ENCODE peak calls at places on chromosomes 6 and 20, in seven cellular contexts. S is Panc1, C is mesothelial cell of epicardium, G is AG09309, V is tibial nerve, I is heart right ventricle, D is A549. E is an unnamed sample.
A peak's percentile ranks its signal among the peaks of the same experiment; 100 is the strongest.

GRCh38 chr6:123393333-123393732 is 243.4 kb downstream of the TRDN start:
- DNase-seq in S (no peak), C (no peak), G (no peak), V (no peak), I (no peak), D (no peak), E (no peak)

GRCh38 chr6:75266716-75267291 is 17.8 kb downstream of the TMEM30A start:
- DNase-seq in S (no peak), C (no peak), G (peak; percentile 33), V (no peak), I (no peak), D (peak; percentile 32), E (no peak)

GRCh38 chr20:36274248-36274841 is 31.8 kb upstream of the DLGAP4 start:
- DNase-seq in S (no peak), C (peak; percentile 34), G (no peak), V (no peak), I (no peak), D (no peak), E (no peak)

GRCh38 chr6:66926060-66926459 is 1219.0 kb upstream of the EYS start:
- DNase-seq in S (peak; percentile 24), C (no peak), G (no peak), V (no peak), I (no peak), D (no peak), E (no peak)

GRCh38 chr6:43125119-43125518 is 46.0 kb upstream of the SRF start:
- DNase-seq in S (no peak), C (no peak), G (peak; percentile 73), V (no peak), I (no peak), D (no peak), E (no peak)

GRCh38 chr6:129050086-129050485 is 167.1 kb downstream of the LAMA2 start:
- DNase-seq in S (no peak), C (no peak), G (no peak), V (no peak), I (no peak), D (no peak), E (no peak)

GRCh38 chr6:30744054-30744805 is at the start of gene IER3:
- DNase-seq in S (peak; percentile 89), C (peak; percentile 82), G (peak; percentile 69), V (peak; percentile 67), I (peak; percentile 92), D (no peak), E (no peak)

GRCh38 chr20:62021794-62022419 is 43.8 kb downstream of the TAF4 start:
- DNase-seq in S (no peak), C (no peak), G (no peak), V (no peak), I (no peak), D (no peak), E (no peak)

GRCh38 chr6:90103056-90103793 is 193.4 kb downstream of the BACH2 start:
- DNase-seq in S (no peak), C (no peak), G (no peak), V (no peak), I (no peak), D (no peak), E (no peak)

GRCh38 chr20:8361008-8361652 is 229.1 kb downstream of the PLCB1 start:
- DNase-seq in S (no peak), C (no peak), G (no peak), V (peak; percentile 7), I (no peak), D (no peak), E (no peak)

GRCh38 chr20:1802385-1803215 is 92.6 kb upstream of the SIRPA start:
- DNase-seq in S (no peak), C (peak; percentile 71), G (no peak), V (peak; percentile 33), I (peak; percentile 69), D (peak; percentile 78), E (no peak)

GRCh38 chr20:62965363-62965771 is 12.9 kb downstream of the SLC17A9 start:
- DNase-seq in S (no peak), C (no peak), G (no peak), V (no peak), I (no peak), D (no peak), E (no peak)

GRCh38 chr6:93799226-93799625 is 379.9 kb upstream of the EPHA7 start:
- DNase-seq in S (no peak), C (no peak), G (no peak), V (no peak), I (no peak), D (no peak), E (no peak)

GRCh38 chr6:10141756-10142443 is 273.0 kb downstream of the TFAP2A start:
- DNase-seq in S (no peak), C (no peak), G (peak; percentile 39), V (no peak), I (no peak), D (no peak), E (no peak)

GRCh38 chr20:23255658-23256385 is 94.8 kb upstream of the NXT1 start:
- DNase-seq in S (no peak), C (no peak), G (no peak), V (no peak), I (no peak), D (no peak), E (no peak)

GRCh38 chr6:149855741-149856140 is 8.4 kb downstream of the LRP11 start:
- DNase-seq in S (no peak), C (no peak), G (no peak), V (no peak), I (no peak), D (no peak), E (no peak)

GRCh38 chr6:118012944-118013343 is 105.9 kb downstream of the SLC35F1 start:
- DNase-seq in S (no peak), C (no peak), G (no peak), V (no peak), I (no peak), D (no peak), E (no peak)

GRCh38 chr6:87730310-87730709 is 28.3 kb upstream of the AKIRIN2 start:
- DNase-seq in S (no peak), C (no peak), G (no peak), V (peak; percentile 38), I (peak; percentile 67), D (no peak), E (no peak)

GRCh38 chr6:136212616-136213396 is 37.3 kb downstream of the MTFR2 start:
- DNase-seq in S (no peak), C (no peak), G (no peak), V (no peak), I (no peak), D (no peak), E (no peak)

GRCh38 chr20:58705525-58705924 is 12.9 kb downstream of the NPEPL1 start:
- DNase-seq in S (no peak), C (peak; percentile 33), G (no peak), V (no peak), I (no peak), D (no peak), E (no peak)

GRCh38 chr6:165929607-165930006 is 238.0 kb downstream of the TBXT start:
- DNase-seq in S (no peak), C (no peak), G (no peak), V (no peak), I (no peak), D (no peak), E (no peak)

GRCh38 chr6:150592377-150592995 is 7.2 kb upstream of the PLEKHG1 start:
- DNase-seq in S (no peak), C (no peak), G (no peak), V (no peak), I (no peak), D (no peak), E (no peak)

GRCh38 chr6:149059557-149059956 is 258.0 kb upstream of the TAB2 start:
- DNase-seq in S (no peak), C (no peak), G (no peak), V (no peak), I (no peak), D (no peak), E (no peak)

GRCh38 chr6:63573899-63574553 is 1.7 kb downstream of the LOC128125822 start:
- DNase-seq in S (no peak), C (no peak), G (no peak), V (peak; percentile 34), I (peak; percentile 14), D (no peak), E (no peak)

GRCh38 chr6:13868236-13868635 is 53.9 kb upstream of the MCUR1 start:
- DNase-seq in S (no peak), C (no peak), G (no peak), V (no peak), I (no peak), D (no peak), E (no peak)
- TF ChIP-seq CTCF in S (no peak), C (no peak), G (no peak), V (no peak), I (no peak), D (no peak), E (no peak)

DNA sequence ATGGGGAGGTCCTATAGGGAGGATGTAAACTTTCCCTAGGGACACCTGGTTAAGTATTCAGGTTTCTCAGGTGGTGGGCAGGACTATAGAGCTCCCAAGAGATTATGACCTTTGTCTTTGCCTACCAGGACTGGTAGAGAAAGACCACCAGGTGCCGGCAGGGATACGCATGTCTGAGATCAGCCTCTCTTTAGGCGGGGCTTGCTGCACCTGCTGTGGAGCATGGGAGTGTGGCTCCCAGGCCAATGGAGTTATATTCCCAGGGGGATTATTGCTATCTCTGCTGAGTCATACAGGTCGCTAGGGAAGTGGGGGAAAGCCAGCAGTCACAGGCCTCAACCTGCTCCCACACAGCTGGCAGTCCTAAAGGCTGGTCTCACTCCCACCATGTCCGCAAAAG is 280.5 kb upstream of the MMS22L start:
- DNase-seq in S (no peak), C (no peak), G (no peak), V (no peak), I (no peak), D (no peak), E (no peak)
- TF ChIP-seq CTCF in S (no peak), C (no peak), G (no peak), V (no peak), I (no peak), D (no peak), E (no peak)

GRCh38 chr6:157762636-157763035 is 60.4 kb upstream of the SNX9 start:
- DNase-seq in S (no peak), C (no peak), G (no peak), V (no peak), I (no peak), D (no peak), E (no peak)
- TF ChIP-seq CTCF in S (no peak), C (no peak), G (peak; percentile 21), V (no peak), I (no peak), D (peak; percentile 18), E (no peak)

DNA sequence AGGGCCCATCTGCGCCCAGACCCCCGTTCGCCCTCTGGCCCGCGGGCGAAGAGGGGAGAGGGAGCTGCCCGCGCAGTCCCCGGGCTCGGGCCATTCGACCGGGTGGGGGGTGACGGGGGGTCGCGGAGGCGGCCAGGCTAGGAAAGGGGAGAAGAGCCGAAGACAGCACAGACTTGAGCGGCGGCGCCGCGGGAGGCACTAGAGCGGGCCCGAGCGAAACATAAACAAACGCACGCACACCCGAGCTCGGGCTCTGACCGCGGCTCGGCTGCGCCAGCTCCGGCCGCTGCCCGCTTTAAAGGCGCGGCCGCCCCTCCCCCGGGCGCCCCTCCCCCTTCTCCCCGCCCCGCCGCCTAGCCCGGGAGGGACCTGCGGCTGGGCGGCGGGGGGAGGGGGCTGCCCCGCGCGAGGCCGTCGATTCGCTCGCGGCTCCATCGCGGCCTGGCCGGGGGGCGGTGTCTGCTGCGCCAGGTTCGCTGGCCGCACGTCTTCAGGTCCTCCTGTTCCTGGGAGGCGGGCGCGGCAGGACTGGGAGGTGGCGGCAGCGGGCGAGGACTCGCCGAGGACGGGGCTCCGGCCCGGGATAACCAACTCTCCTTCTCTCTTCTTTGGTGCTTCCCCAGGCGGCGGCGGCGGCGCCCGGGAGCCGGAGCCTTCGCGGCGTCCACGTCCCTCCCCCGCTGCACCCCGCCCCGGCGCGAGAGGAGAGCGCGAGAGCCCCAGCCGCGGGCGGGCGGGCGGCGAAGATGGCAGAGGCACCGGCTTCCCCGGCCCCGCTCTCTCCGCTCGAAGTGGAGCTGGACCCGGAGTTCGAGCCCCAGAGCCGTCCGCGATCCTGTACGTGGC is at the start of gene FOXO3:
- DNase-seq in S (no peak), C (peak; percentile 83), G (no peak), V (peak; percentile 78), I (peak; percentile 90), D (peak; percentile 63), E (peak; percentile 54)
- TF ChIP-seq CTCF in S (peak; percentile 8), C (no peak), G (no peak), V (peak; percentile 20), I (no peak), D (no peak), E (no peak)